ENCODE peak calls at places on chromosomes 1 and 21, in six cellular contexts. L, X, Z, U, T and Q are unnamed samples.

GRCh38 chr1:179021873-179022272 is 3.8 kb upstream of the FAM20B start:
- DNase-seq in L (no peak), T (no peak), Z (no peak), U (peak), X (peak), Q (peak)

GRCh38 chr1:28508435-28508754 is 2.6 kb downstream of the RCC1 start:
- DNase-seq in Z (no peak), U (no peak), L (peak), T (no peak), X (no peak), Q (no peak)

GRCh38 chr1:154591206-154591605 is 16.8 kb downstream of the ADAR start:
- DNase-seq in X (no peak), U (no peak), T (no peak), Z (no peak), L (no peak), Q (no peak)

GRCh38 chr1:75034376-75034775 is 99.8 kb upstream of the LHX8 start:
- DNase-seq in T (no peak), Z (no peak), U (no peak), L (no peak), X (no peak), Q (no peak)

GRCh38 chr1:92973203-92973907 is 12.1 kb upstream of the DIPK1A start:
- DNase-seq in L (no peak), X (no peak), Z (no peak), T (no peak), U (no peak), Q (no peak)

GRCh38 chr1:36956570-36956969 is 77.7 kb downstream of the GRIK3 start:
- DNase-seq in X (no peak), U (no peak), T (no peak), Z (no peak), L (no peak), Q (no peak)

GRCh38 chr1:100622037-100622436 is 84.1 kb downstream of the GPR88 start:
- DNase-seq in U (no peak), X (peak), T (peak), L (peak), Z (no peak), Q (no peak)

GRCh38 chr1:3963554-3963953 is 63.5 kb upstream of the C1orf174 start:
- DNase-seq in Z (no peak), T (no peak), X (no peak), L (no peak), U (no peak), Q (no peak)

DNA sequence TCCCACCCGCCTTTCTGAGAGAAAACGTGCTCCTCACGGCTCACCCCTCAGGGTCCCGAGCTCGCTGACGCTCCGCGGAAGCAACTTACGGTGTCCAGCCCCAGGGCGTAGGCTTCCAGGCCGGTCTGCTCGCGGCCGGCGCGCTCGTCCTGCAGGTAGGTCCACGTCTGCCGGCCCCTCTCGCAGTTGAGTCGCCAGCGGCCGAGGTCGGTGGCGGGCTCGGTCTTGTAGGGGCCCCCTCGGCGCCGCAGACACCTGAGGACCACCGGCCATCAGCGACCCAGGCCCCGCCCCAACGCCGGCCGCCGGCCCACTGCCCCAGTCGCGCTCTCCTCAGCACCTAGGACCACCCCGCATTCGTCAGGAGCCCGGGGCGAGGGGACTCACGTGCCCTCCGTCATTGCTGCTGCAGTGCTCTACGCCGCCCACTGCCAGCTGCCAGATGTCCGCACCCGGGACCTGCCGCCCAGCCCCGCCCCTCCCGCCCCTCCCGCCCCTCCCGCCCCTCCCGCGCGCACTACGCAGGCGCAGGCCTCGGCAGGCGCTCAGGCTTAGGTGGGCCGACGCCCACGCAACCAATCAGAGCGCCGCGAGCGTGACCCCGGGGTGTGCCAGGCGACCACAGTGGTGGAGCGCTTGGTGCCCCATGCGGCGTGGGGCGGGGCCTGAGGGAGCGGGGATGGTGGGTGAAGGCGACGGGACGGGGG is at the start of gene LSS:
- DNase-seq in T (peak), L (peak), Z (peak), U (peak), X (peak), Q (peak)
- TF ChIP-seq POLR2A in T (peak), L (peak), Z (peak), U (no peak), X (peak), Q (peak)

DNA sequence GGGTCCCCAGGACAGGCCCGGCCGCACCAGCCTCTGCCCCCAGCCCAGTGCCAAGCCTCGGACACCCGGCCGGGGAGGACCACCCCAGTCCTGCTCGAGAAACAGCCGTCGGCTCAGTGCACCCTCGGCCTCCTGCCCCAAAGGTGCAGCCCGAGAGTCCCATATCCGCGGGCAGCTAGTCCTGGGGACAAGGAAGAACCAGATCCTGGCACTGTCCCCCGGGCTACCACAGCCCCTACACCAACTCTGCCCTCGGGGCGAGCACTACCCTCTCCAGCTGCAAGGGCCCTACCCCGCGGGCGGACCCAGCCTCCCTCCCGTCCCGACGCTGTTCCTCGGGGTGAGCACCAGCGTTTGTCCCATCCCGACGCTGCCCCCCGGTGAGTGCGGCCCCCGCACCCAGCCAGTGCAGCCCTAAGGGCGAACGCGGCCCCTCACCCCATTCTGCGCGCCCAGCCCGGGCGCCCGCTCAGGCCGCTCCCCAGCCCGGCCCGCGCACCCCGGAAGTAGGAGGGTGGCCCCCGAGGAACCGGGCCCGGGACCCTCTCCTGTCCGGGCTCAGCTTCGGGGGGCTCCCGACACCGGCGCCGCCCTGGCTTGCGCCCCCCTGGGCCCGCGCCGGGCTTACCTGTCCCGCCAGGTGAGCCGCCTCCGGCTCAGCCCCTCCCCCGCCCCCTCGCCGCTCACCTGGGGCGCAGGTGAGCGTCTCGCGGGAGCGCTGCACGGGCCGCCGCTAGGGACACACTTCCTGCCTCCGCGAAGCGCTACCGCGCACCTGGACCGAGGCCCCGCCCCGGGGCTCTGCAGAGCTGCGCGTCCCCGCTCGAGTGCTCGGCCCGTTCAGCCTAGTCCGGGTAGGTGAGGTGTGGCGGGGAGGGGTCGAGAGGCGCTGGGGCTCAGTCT is at the start of gene KDF1:
- DNase-seq in T (no peak), Z (peak), U (peak), L (no peak), X (no peak), Q (no peak)
- TF ChIP-seq POLR2A in T (no peak), Z (peak), U (peak), L (no peak), X (no peak), Q (no peak)

GRCh38 chr1:219927956-219928790 is at the start of gene SLC30A10:
- DNase-seq in Z (peak), X (no peak), L (no peak), U (no peak), T (no peak), Q (peak)
- TF ChIP-seq POLR2A in Z (no peak), X (no peak), L (no peak), U (no peak), T (no peak), Q (no peak)

GRCh38 chr1:112828716-112829115 is 113.6 kb upstream of the PPM1J start:
- DNase-seq in Z (no peak), U (no peak), L (no peak), T (no peak), X (no peak), Q (no peak)
- TF ChIP-seq POLR2A in Z (no peak), U (no peak), L (no peak), T (no peak), X (no peak), Q (no peak)

GRCh38 chr1:203626910-203627246 is 246 bp downstream of the ATP2B4 start:
- DNase-seq in T (no peak), Z (no peak), U (no peak), L (no peak), X (no peak), Q (no peak)
- TF ChIP-seq POLR2A in T (no peak), Z (peak), U (no peak), L (no peak), X (peak), Q (no peak)

DNA sequence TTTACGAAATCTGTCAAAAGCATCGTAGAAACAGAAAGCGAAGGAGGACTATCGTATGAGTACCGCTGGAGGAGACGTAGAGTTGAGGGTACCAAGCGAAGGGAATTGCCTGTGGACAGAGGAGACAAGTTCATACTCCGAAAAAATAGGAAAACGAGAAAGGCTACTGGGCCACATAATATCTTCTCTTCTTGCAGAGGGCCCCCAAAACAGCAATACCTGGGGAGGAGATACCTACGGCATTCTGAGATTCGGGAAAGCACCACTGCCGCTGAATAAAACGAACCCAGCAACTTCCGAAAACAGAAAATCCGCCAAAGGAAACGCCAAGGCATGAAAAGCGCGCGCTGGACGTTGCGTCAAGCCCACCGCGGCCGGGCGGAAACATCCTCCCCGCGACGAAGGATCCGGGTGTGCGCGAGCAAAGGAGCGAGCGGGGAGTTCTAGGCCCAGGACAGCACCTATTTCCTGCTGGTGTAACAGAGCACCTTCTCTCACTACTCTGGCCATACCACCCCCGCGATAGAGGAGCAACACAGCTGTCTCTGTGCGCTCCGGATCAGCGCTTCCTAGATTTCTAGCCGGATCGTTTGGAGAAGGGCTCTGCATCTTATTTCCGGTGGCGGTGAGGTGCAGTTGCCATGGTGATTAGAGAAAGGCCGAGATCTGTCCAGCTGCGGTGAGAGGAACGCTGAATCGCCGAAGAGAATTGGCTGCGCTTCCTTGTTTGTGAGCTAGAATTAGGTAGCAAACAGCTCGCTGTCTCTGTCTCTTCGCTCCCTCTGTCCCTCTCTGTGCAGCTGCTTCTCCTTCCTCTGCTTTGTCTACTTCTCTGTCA is at the start of the genes EFCAB7 and ITGB3BP:
- DNase-seq in Z (peak), T (peak), L (peak), X (peak), U (peak), Q (peak)
- TF ChIP-seq POLR2A in Z (peak), T (peak), L (peak), X (no peak), U (no peak), Q (peak)